ENCODE peak calls at places on chromosomes 13 and 19, in nine cellular contexts. P is stimulated activated CD4-positive, alpha-beta T cell treated with anti-CD3 and anti-CD28 coated beads, Interleukin-2, amount 100 ng/mL, for 48 hours; O is Peyer's patch; C is ELR; I is LHCN-M2; Q is erythroblast; X is mesendoderm; W is fibroblast of the conjunctiva; B is T-helper 1 cell. J is an unnamed sample.

GRCh38 chr19:44055870-44056269 is 4.0 kb downstream of the ZNF223 start:
- DNase-seq in I (no peak), W (no peak), B (no peak), X (no peak), Q (no peak), C (no peak), P (no peak), O (no peak), J (no peak)

GRCh38 chr19:17681505-17682125 is 6.5 kb downstream of the UNC13A start:
- DNase-seq in I (peak; percentile 19), C (peak; percentile 71), B (peak; percentile 23), P (peak; percentile 11), X (peak; percentile 67), W (no peak), Q (peak; percentile 52), O (no peak), J (no peak)

GRCh38 chr19:30229524-30230174 is 142.5 kb upstream of the ZNF536 start:
- DNase-seq in B (no peak), C (no peak), O (no peak), X (peak; percentile 82), P (no peak), Q (no peak), W (no peak), I (no peak), J (no peak)

GRCh38 chr19:18153555-18154134 is 682 bp downstream of the PIK3R2 start:
- DNase-seq in P (no peak), X (no peak), C (peak; percentile 37), B (peak; percentile 24), W (no peak), O (peak; percentile 67), I (no peak), Q (peak; percentile 64), J (no peak)

GRCh38 chr13:27487776-27488175 is 37.4 kb upstream of the MTIF3 start:
- DNase-seq in O (no peak), C (no peak), I (no peak), B (no peak), W (no peak), Q (no peak), X (no peak), P (no peak), J (no peak)

GRCh38 chr19:54209748-54210494 is 9.3 kb downstream of the RPS9 start:
- DNase-seq in X (peak; percentile 36), C (peak; percentile 96), O (peak; percentile 92), B (no peak), I (peak; percentile 99), P (no peak), W (peak; percentile 94), Q (peak; percentile 96), J (peak; percentile 76)

GRCh38 chr13:33547035-33547434 is 261.5 kb upstream of the STARD13 start:
- DNase-seq in O (no peak), Q (no peak), W (no peak), X (no peak), C (no peak), P (no peak), I (no peak), B (no peak), J (no peak)

GRCh38 chr19:13095393-13095784 is 7.3 kb downstream of the LYL1 start:
- DNase-seq in P (no peak), O (peak; percentile 85), X (peak; percentile 46), B (no peak), I (no peak), W (no peak), Q (peak; percentile 66), C (no peak), J (no peak)

GRCh38 chr19:23285948-23286347 is 35.8 kb upstream of the ZNF724 start:
- DNase-seq in W (no peak), X (no peak), C (no peak), O (no peak), P (no peak), Q (no peak), I (no peak), B (no peak), J (no peak)

GRCh38 chr19:18990128-18990708 is 43.1 kb downstream of the SUGP2 start:
- DNase-seq in P (no peak), O (no peak), B (no peak), C (no peak), W (no peak), X (no peak), I (no peak), Q (no peak), J (no peak)

GRCh38 chr13:105363747-105364177 is 1171.7 kb downstream of the EFNB2 start:
- DNase-seq in C (no peak), B (no peak), O (no peak), P (no peak), Q (no peak), X (no peak), W (no peak), I (peak; percentile 40), J (peak; percentile 74)

GRCh38 chr13:41960195-41960699 is 662 bp downstream of the VWA8 start:
- DNase-seq in W (no peak), I (peak; percentile 29), X (peak; percentile 48), B (no peak), C (peak; percentile 69), O (peak; percentile 53), Q (no peak), P (no peak), J (no peak)

GRCh38 chr13:60700994-60701393 is 304.0 kb downstream of the TDRD3 start:
- DNase-seq in B (no peak), O (no peak), P (no peak), C (no peak), X (no peak), Q (no peak), I (no peak), W (no peak), J (no peak)

GRCh38 chr13:105464249-105464648 is 1071.2 kb downstream of the EFNB2 start:
- DNase-seq in C (no peak), O (no peak), P (no peak), X (peak; percentile 14), B (no peak), Q (no peak), W (no peak), I (peak; percentile 25), J (no peak)

GRCh38 chr13:58087566-58087965 is 456.0 kb downstream of the PCDH17 start:
- DNase-seq in I (no peak), X (peak; percentile 8), Q (no peak), O (no peak), B (no peak), P (no peak), C (no peak), W (no peak), J (no peak)